ENCODE peak calls at places on chromosome 17, in nine cellular contexts. D, N, W, P, O, K, C, A and S are unnamed samples.

GRCh38 chr17:68289473-68289872 is 1.5 kb downstream of the SLC16A6 start:
- DNase-seq in O (peak), A (no peak), C (no peak), K (peak), N (no peak), D (no peak), W (no peak), P (no peak), S (no peak)

GRCh38 chr17:72297326-72298115 is 176.7 kb downstream of the SOX9 start:
- DNase-seq in O (peak), C (peak), D (peak), W (no peak), N (no peak), P (no peak), A (no peak), K (no peak), S (no peak)

GRCh38 chr17:47323382-47324223 is at the start of gene EFCAB13:
- DNase-seq in D (peak), C (peak), N (peak), P (peak), O (peak), K (no peak), W (peak), A (peak), S (peak)

GRCh38 chr17:31917065-31917529 is 15.6 kb upstream of the UTP6 start:
- DNase-seq in K (no peak), P (peak), N (no peak), C (no peak), W (no peak), D (no peak), A (peak), O (peak), S (no peak)

GRCh38 chr17:67725232-67726206 is 7.8 kb downstream of the NOL11 start:
- DNase-seq in K (no peak), C (no peak), A (no peak), D (no peak), W (no peak), N (peak), O (peak), P (no peak), S (no peak)

GRCh38 chr17:17626151-17626805 is 34.8 kb upstream of the PEMT start:
- DNase-seq in P (no peak), W (no peak), K (no peak), A (peak), C (no peak), O (no peak), N (no peak), D (no peak), S (peak)

GRCh38 chr17:33234930-33235685 is 58.0 kb downstream of the ASIC2 start:
- DNase-seq in P (peak), W (peak), A (no peak), N (no peak), O (peak), K (peak), C (peak), D (peak), S (peak)

GRCh38 chr17:77375526-77375916 is 234.8 kb downstream of the SEC14L1 start:
- DNase-seq in K (no peak), C (no peak), D (no peak), O (no peak), N (no peak), A (no peak), W (no peak), P (no peak), S (no peak)

GRCh38 chr17:66526827-66527226 is 224.4 kb downstream of the PRKCA start:
- DNase-seq in A (no peak), W (no peak), O (no peak), P (no peak), C (no peak), D (no peak), N (no peak), K (no peak), S (no peak)

GRCh38 chr17:59558953-59559352 is 6.5 kb upstream of the DHX40 start:
- DNase-seq in D (no peak), C (no peak), P (no peak), K (no peak), O (no peak), W (no peak), N (no peak), A (peak), S (no peak)

GRCh38 chr17:80364091-80364691 is 50.8 kb upstream of the ENDOV start:
- DNase-seq in C (no peak), A (peak), K (peak), N (no peak), D (peak), P (no peak), W (peak), O (peak), S (no peak)

GRCh38 chr17:3845361-3845753 is 689 bp downstream of the NCBP3 start:
- DNase-seq in C (no peak), W (no peak), P (no peak), D (no peak), A (no peak), O (peak), K (no peak), N (peak), S (no peak)

GRCh38 chr17:80254396-80255241 is 6.0 kb upstream of the RNF213 start:
- DNase-seq in P (peak), C (peak), D (peak), A (no peak), N (no peak), O (peak), K (peak), W (no peak), S (no peak)

GRCh38 chr17:43442711-43443110 is 41.1 kb upstream of the DHX8 start:
- DNase-seq in C (peak), P (no peak), D (no peak), W (no peak), O (peak), N (no peak), K (peak), A (no peak), S (no peak)

GRCh38 chr17:36920032-36921000 is 17.0 kb upstream of the LHX1 start:
- DNase-seq in C (no peak), K (no peak), W (no peak), D (no peak), N (no peak), A (no peak), O (peak), P (no peak), S (no peak)

DNA sequence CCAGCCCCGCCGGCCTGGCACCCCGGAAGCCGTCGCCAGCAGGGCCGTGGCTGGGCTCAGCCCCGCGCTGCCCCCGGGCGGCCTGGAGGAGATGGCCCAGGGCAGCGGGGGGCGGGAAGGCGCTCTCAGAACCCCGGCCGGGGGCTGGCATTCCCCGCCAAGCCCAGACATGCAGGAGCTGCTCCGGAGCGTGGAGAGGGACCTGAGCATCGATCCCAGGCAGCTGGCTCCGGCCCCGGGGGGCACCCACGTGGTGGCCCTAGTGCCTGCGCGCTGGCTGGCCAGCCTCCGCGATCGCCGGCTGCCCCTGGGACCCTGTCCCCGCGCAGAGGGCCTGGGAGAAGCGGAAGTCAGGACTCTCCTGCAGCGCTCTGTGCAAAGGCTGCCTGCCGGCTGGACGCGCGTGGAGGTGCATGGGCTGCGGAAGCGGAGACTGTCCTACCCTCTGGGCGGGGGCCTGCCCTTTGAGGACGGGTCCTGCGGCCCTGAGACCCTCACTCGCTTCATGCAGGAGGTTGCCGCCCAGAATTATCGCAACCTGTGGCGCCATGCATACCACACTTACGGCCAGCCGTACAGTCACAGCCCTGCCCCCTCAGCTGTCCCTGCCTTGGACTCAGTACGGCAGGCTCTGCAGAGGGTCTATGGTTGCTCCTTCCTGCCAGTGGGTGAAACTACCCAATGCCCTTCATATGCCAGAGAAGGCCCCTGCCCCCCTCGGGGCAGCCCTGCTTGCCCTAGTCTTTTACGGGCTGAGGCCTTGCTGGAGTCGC is 551 bp downstream of the WDR81 start:
- DNase-seq in A (peak), N (no peak), C (no peak), P (no peak), K (no peak), W (peak), D (peak), O (peak), S (no peak)
- TF ChIP-seq CTCF in A (no peak), N (no peak), C (no peak), P (no peak), K (no peak), W (no peak), D (peak), O (no peak), S (no peak)

DNA sequence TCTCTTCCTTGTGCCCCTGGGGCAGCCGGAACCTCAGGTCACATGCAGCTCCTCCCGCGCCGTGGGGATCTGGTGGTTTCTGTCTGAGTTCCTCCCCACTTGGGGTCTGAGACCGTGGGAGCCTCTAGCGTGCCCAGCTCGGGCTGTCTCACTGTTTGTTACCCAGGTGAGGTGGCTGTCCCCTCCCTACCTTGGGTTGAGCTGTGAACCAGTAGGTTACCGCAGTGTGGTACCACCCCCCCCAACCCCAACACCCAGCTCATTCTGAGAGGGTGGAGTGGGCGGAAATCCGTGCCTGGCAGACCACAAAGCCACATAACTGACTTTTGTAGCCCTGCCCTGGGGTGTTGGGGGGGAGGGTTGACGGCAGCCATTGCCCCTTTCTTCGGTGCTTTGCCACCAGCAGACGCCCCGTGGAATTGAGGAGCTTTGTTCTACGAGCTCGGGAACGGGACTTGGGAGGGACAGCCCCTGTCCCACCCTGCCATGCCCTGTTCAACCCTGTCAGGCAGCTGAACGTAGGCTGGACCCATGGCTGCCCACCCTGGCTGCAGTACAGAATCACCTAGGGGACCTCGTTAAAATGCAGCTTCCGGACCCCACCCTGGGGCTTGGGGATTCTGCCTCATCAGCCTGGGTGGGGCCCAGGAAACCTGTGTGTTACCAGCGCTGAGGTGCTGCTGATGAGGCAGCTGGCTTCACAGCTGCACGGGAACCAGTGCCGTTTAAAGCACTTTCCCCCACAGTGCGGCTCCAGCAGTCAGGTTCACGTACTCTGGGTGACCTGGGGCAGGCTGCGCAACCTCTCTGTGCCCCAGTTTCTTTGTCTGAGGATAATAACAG is 18.5 kb downstream of the RAP1GAP2 start:
- DNase-seq in A (no peak), D (peak), P (no peak), W (no peak), C (no peak), O (peak), K (no peak), N (peak), S (peak)
- H3K27ac ChIP-seq in A (no peak), D (no peak), P (peak), W (no peak), C (no peak), O (no peak), K (no peak), N (peak), S (peak)

DNA sequence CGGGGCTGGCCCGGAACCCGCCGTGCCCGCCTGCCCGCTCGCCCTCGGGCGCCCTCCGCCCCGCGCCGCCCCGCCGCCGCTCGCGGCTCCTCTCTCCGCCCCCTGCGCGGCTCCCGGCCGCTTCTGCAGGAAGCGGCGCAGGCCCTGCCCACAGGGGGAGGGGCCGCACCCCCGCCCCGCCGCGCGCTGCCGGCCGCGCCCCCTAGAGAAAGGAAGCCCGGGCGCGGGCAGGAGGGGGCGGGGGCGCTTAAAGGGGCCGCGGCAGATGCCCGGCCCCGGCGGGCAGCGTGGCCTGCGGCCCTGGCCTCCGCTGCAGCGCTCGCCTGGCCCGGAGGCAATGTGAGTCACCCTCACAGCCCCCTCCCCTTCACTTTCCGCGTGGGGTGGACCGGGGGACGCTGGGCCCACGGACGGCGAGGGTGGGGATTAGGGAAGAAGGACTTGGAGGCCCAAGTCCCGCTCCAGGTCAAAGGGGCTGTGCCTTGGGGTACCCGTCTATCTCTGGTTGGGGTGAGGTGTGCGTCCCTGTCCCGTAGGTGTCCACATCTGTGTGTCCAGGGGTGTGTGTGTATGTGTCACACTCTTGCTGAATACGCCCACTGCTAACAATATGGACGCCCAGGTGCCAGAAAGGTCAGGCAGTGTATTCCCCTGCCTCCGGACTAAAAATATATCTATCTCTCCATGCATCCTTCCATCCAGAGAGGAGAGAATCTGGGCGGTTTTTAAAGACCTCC is at the start of gene GIT1:
- DNase-seq in D (peak), A (peak), P (peak), O (peak), K (peak), N (peak), C (peak), W (peak), S (peak)
- TF ChIP-seq CTCF in D (no peak), A (peak), P (no peak), O (no peak), K (peak), N (no peak), C (no peak), W (no peak), S (no peak)

GRCh38 chr17:27430882-27431491 is 25.3 kb upstream of the KSR1 start:
- DNase-seq in D (no peak), O (no peak), C (peak), K (no peak), A (peak), W (no peak), P (peak), N (no peak), S (no peak)

GRCh38 chr17:27429666-27430382 is 26.4 kb upstream of the KSR1 start:
- DNase-seq in O (no peak), A (no peak), N (no peak), K (no peak), P (no peak), C (no peak), W (no peak), D (no peak), S (no peak)

GRCh38 chr17:27425991-27426390 is 30.3 kb upstream of the KSR1 start:
- DNase-seq in N (no peak), A (no peak), W (no peak), C (no peak), D (no peak), P (no peak), O (no peak), K (no peak), S (no peak)

GRCh38 chr17:27430383-27430840 is 25.8 kb upstream of the KSR1 start:
- DNase-seq in K (no peak), O (no peak), D (no peak), P (no peak), A (no peak), W (no peak), N (no peak), C (no peak), S (no peak)

DNA sequence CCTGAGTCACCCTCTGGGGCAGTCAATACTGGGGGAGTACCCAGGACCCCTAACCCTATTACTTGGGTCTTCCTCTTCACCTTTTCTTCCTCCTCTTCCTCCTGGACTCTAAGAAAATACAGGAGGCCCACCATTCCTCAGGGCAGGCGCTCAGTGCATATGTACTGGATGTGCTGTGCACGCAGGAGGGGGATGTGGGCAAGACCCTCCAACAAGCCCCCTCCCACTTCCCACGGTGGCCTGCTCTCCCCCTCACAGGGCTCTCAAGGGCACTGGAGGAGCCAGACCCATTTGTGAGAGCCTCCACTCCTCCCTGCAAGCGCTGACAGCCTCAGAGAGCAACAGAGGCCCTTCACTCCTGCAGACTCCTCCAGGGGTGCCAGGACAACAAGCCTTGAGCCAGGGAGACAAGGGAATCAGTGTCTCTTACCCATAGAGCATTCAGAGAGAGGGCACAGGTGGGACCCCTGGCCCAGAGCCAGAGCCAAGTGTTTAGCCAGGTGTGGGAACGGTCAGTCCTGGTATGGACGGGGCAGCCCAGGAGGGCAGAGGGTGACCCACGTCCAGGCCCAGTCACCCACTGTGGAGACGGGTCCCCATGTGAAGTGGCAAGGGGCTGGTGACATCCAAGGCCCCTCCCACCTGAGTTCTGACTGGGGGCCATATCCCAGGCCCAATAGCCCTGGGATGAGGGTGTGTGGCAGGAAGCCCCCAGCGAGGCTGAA is 27.3 kb upstream of the KSR1 start:
- DNase-seq in O (no peak), N (no peak), W (no peak), C (no peak), P (no peak), K (no peak), A (no peak), D (no peak), S (no peak)
- H3K27ac ChIP-seq in O (no peak), N (no peak), W (no peak), C (no peak), P (no peak), K (no peak), A (no peak), D (no peak), S (no peak)

GRCh38 chr17:63395075-63395815 is 50.9 kb downstream of the CYB561 start:
- DNase-seq in K (no peak), P (no peak), C (peak), A (no peak), D (no peak), N (no peak), O (peak), W (no peak), S (no peak)
- TF ChIP-seq CTCF in K (no peak), P (no peak), C (peak), A (no peak), D (no peak), N (no peak), O (no peak), W (no peak), S (no peak)

DNA sequence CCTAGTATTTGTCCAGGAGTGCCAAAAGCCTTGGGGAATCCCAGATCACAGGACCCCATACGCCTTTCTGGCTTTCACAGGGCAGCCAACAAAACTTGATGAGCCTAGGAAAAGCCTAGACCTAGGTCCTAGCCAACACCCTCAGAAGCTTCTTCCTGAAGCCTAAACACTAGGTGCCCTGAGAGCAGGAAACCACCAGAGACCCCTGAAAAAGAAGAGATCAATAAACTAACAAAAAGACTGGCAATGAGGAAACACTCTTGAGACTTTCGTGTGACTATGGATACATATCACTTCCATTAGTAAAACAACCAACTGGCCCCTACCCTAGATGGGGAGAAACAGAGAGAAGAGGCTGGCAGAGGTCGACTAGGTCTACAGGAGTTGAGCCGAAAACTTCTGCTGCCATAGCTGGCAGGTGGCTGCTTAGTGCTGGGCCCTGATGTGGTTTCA is 1.2 kb downstream of the ORMDL3 start:
- DNase-seq in C (no peak), D (no peak), K (no peak), N (no peak), A (no peak), W (no peak), O (no peak), P (no peak), S (no peak)
- H3K27ac ChIP-seq in C (no peak), D (no peak), K (no peak), N (peak), A (no peak), W (peak), O (peak), P (peak), S (peak)

GRCh38 chr17:688100-688989 is 26.3 kb downstream of the VPS53 start:
- DNase-seq in N (no peak), D (no peak), C (peak), W (no peak), K (no peak), P (no peak), O (no peak), A (peak), S (no peak)
- TF ChIP-seq CTCF in N (no peak), D (no peak), C (peak), W (no peak), K (peak), P (no peak), O (peak), A (peak), S (no peak)

DNA sequence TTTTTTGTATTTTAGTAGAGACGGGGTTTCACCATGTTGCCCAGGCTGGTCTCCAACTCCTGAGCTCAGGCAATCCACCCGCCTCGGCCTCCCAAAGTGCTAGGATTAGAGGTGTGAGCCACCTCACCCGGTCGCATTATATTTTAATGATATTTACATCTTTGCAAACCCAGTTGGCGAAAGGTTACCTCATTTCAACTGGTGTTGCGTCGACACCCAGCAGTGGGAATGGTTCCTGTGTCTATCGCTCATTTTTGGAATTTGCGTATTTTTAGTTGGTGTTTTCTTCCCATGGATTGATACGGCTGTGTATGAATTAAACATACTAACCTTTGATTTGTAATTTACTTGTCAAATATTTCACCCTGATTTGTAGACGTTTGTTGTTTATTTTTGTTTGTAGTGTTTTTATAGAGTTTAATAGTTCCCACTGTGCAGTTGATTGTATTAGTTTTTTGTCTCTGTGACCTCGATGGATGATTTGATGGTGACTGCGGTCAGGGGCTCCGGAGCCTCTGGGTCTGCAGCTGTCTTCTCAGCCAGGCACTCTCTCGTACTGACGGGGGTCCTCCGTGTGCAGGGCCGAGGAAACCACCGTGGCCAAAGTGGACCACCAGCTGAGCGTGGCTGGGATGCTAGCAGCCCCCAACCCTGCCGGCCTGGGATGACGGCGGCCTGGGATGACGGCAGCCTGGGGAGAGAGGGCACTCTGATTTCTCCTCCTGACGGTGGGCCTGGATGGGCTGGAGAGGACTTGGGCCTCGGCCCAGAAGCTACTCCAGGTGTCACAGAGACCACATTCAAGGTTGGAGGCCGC is 4.0 kb downstream of the CD7 start:
- DNase-seq in P (no peak), O (no peak), D (no peak), C (no peak), K (no peak), A (no peak), N (no peak), W (no peak), S (no peak)
- H3K27ac ChIP-seq in P (no peak), O (no peak), D (no peak), C (no peak), K (no peak), A (no peak), N (no peak), W (no peak), S (no peak)